ENCODE peak calls at places on chromosomes 16 and 17, in four cellular contexts. One of them, this sample, is unnamed.
A peak's percentile ranks its signal among the peaks of the same experiment; 100 is the strongest.

GRCh38 chr16:1363501-1364041 is 11.8 kb downstream of the GNPTG start:
- DNase-seq in mucosa of descending colon: peak; percentile 77
- DNase-seq in retinal pigment epithelial cell: no peak
- DNase-seq in fibroblast of the aortic adventitia: peak; percentile 18
- DNase-seq in this sample: peak; percentile 21

GRCh38 chr17:80981929-80982425 is 9.7 kb upstream of the CHMP6 start:
- DNase-seq in retinal pigment epithelial cell: no peak
- DNase-seq in fibroblast of the aortic adventitia: no peak
- DNase-seq in mucosa of descending colon: no peak
- DNase-seq in this sample: no peak

GRCh38 chr16:19898924-19899604 is 14.4 kb upstream of the GPRC5B start:
- DNase-seq in retinal pigment epithelial cell: no peak
- DNase-seq in fibroblast of the aortic adventitia: peak; percentile 65
- DNase-seq in mucosa of descending colon: peak; percentile 74
- DNase-seq in this sample: peak; percentile 60

GRCh38 chr16:7364054-7364407 is 31.4 kb downstream of the RBFOX1 start:
- DNase-seq in retinal pigment epithelial cell: no peak
- DNase-seq in fibroblast of the aortic adventitia: no peak
- DNase-seq in mucosa of descending colon: no peak
- DNase-seq in this sample: no peak

GRCh38 chr17:51046527-51047384 is 73.9 kb downstream of the SPAG9 start:
- DNase-seq in retinal pigment epithelial cell: peak; percentile 94
- DNase-seq in mucosa of descending colon: peak; percentile 41
- DNase-seq in fibroblast of the aortic adventitia: peak; percentile 92
- DNase-seq in this sample: peak; percentile 89

GRCh38 chr17:39014044-39014794 is 47.0 kb upstream of the FBXO47 start:
- DNase-seq in mucosa of descending colon: no peak
- DNase-seq in retinal pigment epithelial cell: no peak
- DNase-seq in fibroblast of the aortic adventitia: peak; percentile 72
- DNase-seq in this sample: peak; percentile 43

GRCh38 chr17:81037783-81038733 is 3.1 kb downstream of the BAIAP2 start:
- DNase-seq in retinal pigment epithelial cell: no peak
- DNase-seq in mucosa of descending colon: no peak
- DNase-seq in fibroblast of the aortic adventitia: no peak
- DNase-seq in this sample: no peak

GRCh38 chr16:30503403-30504296 is 22.7 kb downstream of the ZNF768 start:
- DNase-seq in fibroblast of the aortic adventitia: no peak
- DNase-seq in mucosa of descending colon: no peak
- DNase-seq in retinal pigment epithelial cell: no peak
- DNase-seq in this sample: no peak

GRCh38 chr17:4573682-4574081 is 10.6 kb upstream of the SMTNL2 start:
- DNase-seq in mucosa of descending colon: no peak
- DNase-seq in retinal pigment epithelial cell: no peak
- DNase-seq in fibroblast of the aortic adventitia: no peak
- DNase-seq in this sample: no peak

GRCh38 chr16:30025156-30025555 is 2.2 kb downstream of the C16orf92 start:
- DNase-seq in retinal pigment epithelial cell: no peak
- DNase-seq in fibroblast of the aortic adventitia: no peak
- DNase-seq in mucosa of descending colon: no peak
- DNase-seq in this sample: no peak

GRCh38 chr17:31740611-31741082 is 118.4 kb downstream of the COPRS start:
- DNase-seq in retinal pigment epithelial cell: peak; percentile 66
- DNase-seq in mucosa of descending colon: no peak
- DNase-seq in fibroblast of the aortic adventitia: peak; percentile 92
- DNase-seq in this sample: peak; percentile 97

GRCh38 chr17:79217473-79218135 is 143.0 kb downstream of the ENGASE start:
- DNase-seq in retinal pigment epithelial cell: no peak
- DNase-seq in mucosa of descending colon: no peak
- DNase-seq in fibroblast of the aortic adventitia: no peak
- DNase-seq in this sample: no peak

GRCh38 chr16:50509521-50510341 is 38.5 kb upstream of the NKD1 start:
- DNase-seq in fibroblast of the aortic adventitia: peak; percentile 3
- DNase-seq in mucosa of descending colon: peak; percentile 45
- DNase-seq in retinal pigment epithelial cell: no peak
- DNase-seq in this sample: peak; percentile 6

GRCh38 chr16:68910051-68910450 is 66.7 kb downstream of the TANGO6 start:
- DNase-seq in mucosa of descending colon: no peak
- DNase-seq in fibroblast of the aortic adventitia: no peak
- DNase-seq in retinal pigment epithelial cell: no peak
- DNase-seq in this sample: no peak

GRCh38 chr16:21026846-21027245 is 123.8 kb downstream of the DNAH3 start:
- DNase-seq in retinal pigment epithelial cell: no peak
- DNase-seq in mucosa of descending colon: no peak
- DNase-seq in fibroblast of the aortic adventitia: no peak
- DNase-seq in this sample: no peak

GRCh38 chr16:76278976-76279375 is 1.8 kb downstream of the CNTNAP4 start:
- DNase-seq in fibroblast of the aortic adventitia: peak; percentile 63
- DNase-seq in mucosa of descending colon: no peak
- DNase-seq in retinal pigment epithelial cell: no peak
- DNase-seq in this sample: no peak

GRCh38 chr16:17372383-17372782 is 98.4 kb downstream of the XYLT1 start:
- DNase-seq in fibroblast of the aortic adventitia: peak; percentile 50
- DNase-seq in retinal pigment epithelial cell: no peak
- DNase-seq in mucosa of descending colon: no peak
- DNase-seq in this sample: peak; percentile 25

GRCh38 chr17:56866496-56866895 is 32.5 kb downstream of the DGKE start:
- DNase-seq in retinal pigment epithelial cell: no peak
- DNase-seq in fibroblast of the aortic adventitia: no peak
- DNase-seq in mucosa of descending colon: no peak
- DNase-seq in this sample: no peak

GRCh38 chr17:56861899-56862298 is 27.9 kb downstream of the DGKE start:
- DNase-seq in fibroblast of the aortic adventitia: no peak
- DNase-seq in mucosa of descending colon: no peak
- DNase-seq in retinal pigment epithelial cell: no peak
- DNase-seq in this sample: no peak

GRCh38 chr17:56866076-56866475 is 32.1 kb downstream of the DGKE start:
- DNase-seq in mucosa of descending colon: no peak
- DNase-seq in retinal pigment epithelial cell: no peak
- DNase-seq in fibroblast of the aortic adventitia: no peak
- DNase-seq in this sample: no peak

GRCh38 chr17:56867948-56868376 is 34.0 kb downstream of the DGKE start:
- DNase-seq in fibroblast of the aortic adventitia: peak; percentile 76
- DNase-seq in mucosa of descending colon: no peak
- DNase-seq in retinal pigment epithelial cell: no peak
- DNase-seq in this sample: peak; percentile 36

DNA sequence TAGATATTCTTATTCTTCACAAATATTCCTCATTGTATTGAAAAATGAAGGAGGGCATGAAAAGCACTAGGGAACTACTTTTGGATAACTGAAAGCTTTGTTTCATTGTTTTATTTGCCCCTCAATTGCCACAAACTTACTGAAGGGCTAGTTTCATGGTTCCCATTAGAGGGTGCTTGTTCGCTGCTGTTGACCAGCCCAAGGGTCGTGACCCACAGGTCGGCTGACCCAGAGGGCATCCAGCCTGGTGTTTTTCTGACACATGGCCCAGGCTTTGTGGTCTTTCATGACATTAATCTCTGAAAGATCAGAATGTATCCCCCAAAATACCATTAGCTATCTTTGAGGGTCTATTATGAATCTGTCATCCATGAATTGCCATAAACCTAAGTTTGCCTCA is 30.0 kb downstream of the DGKE start:
- DNase-seq in fibroblast of the aortic adventitia: no peak
- DNase-seq in retinal pigment epithelial cell: no peak
- DNase-seq in mucosa of descending colon: no peak
- DNase-seq in this sample: no peak
- TF ChIP-seq CTCF in fibroblast of the aortic adventitia: no peak
- TF ChIP-seq CTCF in retinal pigment epithelial cell: no peak
- TF ChIP-seq CTCF in mucosa of descending colon: no peak
- TF ChIP-seq CTCF in this sample: no peak

GRCh38 chr17:49556183-49556943 is 19.3 kb upstream of the NXPH3 start:
- DNase-seq in retinal pigment epithelial cell: no peak
- DNase-seq in mucosa of descending colon: peak; percentile 79
- DNase-seq in fibroblast of the aortic adventitia: peak; percentile 62
- DNase-seq in this sample: peak; percentile 50
- H3K4me3 ChIP-seq in retinal pigment epithelial cell: no peak overlapping the region
- H3K4me3 ChIP-seq in mucosa of descending colon: no peak overlapping the region
- H3K4me3 ChIP-seq in fibroblast of the aortic adventitia: no peak overlapping the region
- H3K4me3 ChIP-seq in this sample: no peak overlapping the region

GRCh38 chr17:9342225-9342624 is 233.4 kb downstream of the STX8 start:
- DNase-seq in retinal pigment epithelial cell: no peak
- DNase-seq in fibroblast of the aortic adventitia: no peak
- DNase-seq in mucosa of descending colon: no peak
- DNase-seq in this sample: no peak
- TF ChIP-seq CTCF in retinal pigment epithelial cell: no peak
- TF ChIP-seq CTCF in fibroblast of the aortic adventitia: no peak
- TF ChIP-seq CTCF in mucosa of descending colon: no peak
- TF ChIP-seq CTCF in this sample: no peak

DNA sequence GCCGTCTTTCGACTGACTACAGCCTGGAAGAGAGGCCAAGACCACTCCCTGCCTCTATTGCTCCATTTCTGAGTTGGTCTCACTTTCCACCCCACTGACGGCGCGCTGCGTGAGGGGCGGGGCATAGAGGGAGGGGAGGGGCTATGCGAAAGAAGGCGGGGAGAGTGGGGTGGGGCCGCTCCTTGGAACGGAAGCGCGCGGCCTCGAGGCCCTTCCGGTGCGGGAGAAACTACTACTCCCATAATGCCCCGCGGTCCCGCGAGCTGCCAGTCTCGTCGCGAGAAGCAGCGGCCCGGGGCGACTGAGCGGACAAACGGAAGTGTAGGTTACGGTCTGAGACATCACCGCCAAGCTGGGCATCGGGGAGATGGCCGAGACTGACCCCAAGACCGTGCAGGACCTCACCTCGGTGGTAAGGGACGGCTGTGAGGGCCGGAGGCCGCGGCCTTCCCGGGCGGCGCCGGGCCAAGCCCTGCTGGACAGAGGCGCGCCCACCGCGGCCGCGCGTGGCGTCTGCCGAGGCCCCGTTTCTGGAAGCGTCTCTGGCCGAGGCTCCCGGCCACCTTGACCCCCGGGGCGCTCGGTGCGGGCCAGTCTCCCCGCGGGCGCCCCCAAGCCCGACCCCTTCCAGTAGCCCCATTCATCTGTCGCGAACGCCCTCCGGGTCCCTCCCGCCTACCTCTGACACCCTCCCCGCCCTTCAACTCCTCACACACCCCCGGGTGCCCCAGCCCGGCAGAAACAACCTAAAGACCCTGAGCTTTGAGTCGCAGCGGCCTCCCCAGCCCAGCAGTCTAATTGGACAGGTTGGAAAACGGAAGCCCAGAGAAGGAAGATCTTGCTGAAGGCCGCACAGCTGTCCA is at the start of gene HSBP1:
- DNase-seq in mucosa of descending colon: peak; percentile 98
- DNase-seq in fibroblast of the aortic adventitia: peak; percentile 87
- DNase-seq in retinal pigment epithelial cell: peak; percentile 62
- DNase-seq in this sample: peak; percentile 91
- H3K4me3 ChIP-seq in mucosa of descending colon: peak within 1 kb of the TSS; percentile 90
- H3K4me3 ChIP-seq in fibroblast of the aortic adventitia: peak within 1 kb of the TSS; percentile 92
- H3K4me3 ChIP-seq in retinal pigment epithelial cell: peak within 1 kb of the TSS; percentile 87
- H3K4me3 ChIP-seq in this sample: peak within 1 kb of the TSS; percentile 87

GRCh38 chr16:84340305-84341040 is 27.9 kb upstream of the ATP2C2 start:
- DNase-seq in mucosa of descending colon: peak; percentile 84
- DNase-seq in fibroblast of the aortic adventitia: no peak
- DNase-seq in retinal pigment epithelial cell: no peak
- DNase-seq in this sample: no peak
- TF ChIP-seq CTCF in mucosa of descending colon: no peak
- TF ChIP-seq CTCF in fibroblast of the aortic adventitia: no peak
- TF ChIP-seq CTCF in retinal pigment epithelial cell: no peak
- TF ChIP-seq CTCF in this sample: no peak

GRCh38 chr16:67236551-67237395 is 9.8 kb downstream of the TMEM208 start:
- DNase-seq in retinal pigment epithelial cell: no peak
- DNase-seq in mucosa of descending colon: peak; percentile 55
- DNase-seq in fibroblast of the aortic adventitia: peak; percentile 22
- DNase-seq in this sample: peak; percentile 33
- H3K4me3 ChIP-seq in retinal pigment epithelial cell: no peak overlapping the region
- H3K4me3 ChIP-seq in mucosa of descending colon: no peak overlapping the region
- H3K4me3 ChIP-seq in fibroblast of the aortic adventitia: no peak overlapping the region
- H3K4me3 ChIP-seq in this sample: no peak overlapping the region

GRCh38 chr16:89293276-89294143 is 76.0 kb downstream of the ZNF778 start:
- DNase-seq in retinal pigment epithelial cell: no peak
- DNase-seq in fibroblast of the aortic adventitia: no peak
- DNase-seq in mucosa of descending colon: no peak
- DNase-seq in this sample: no peak
- TF ChIP-seq CTCF in retinal pigment epithelial cell: peak; percentile 21
- TF ChIP-seq CTCF in fibroblast of the aortic adventitia: peak; percentile 11
- TF ChIP-seq CTCF in mucosa of descending colon: no peak
- TF ChIP-seq CTCF in this sample: peak; percentile 7

GRCh38 chr17:7922499-7923289 is 6.6 kb upstream of the RNF227 start:
- DNase-seq in retinal pigment epithelial cell: no peak
- DNase-seq in mucosa of descending colon: peak; percentile 92
- DNase-seq in fibroblast of the aortic adventitia: peak; percentile 79
- DNase-seq in this sample: peak; percentile 78
- H3K4me3 ChIP-seq in retinal pigment epithelial cell: peak overlapping the region; percentile 40
- H3K4me3 ChIP-seq in mucosa of descending colon: no peak overlapping the region
- H3K4me3 ChIP-seq in fibroblast of the aortic adventitia: peak overlapping the region; percentile 59
- H3K4me3 ChIP-seq in this sample: peak overlapping the region; percentile 60